ENCODE peak calls at places on chromosomes 12 and 14, in nine cellular contexts. One of them, this sample, is unnamed.

GRCh38 chr12:123748661-123749060 is 13.4 kb upstream of the DNAH10 start:
- DNase-seq in NB4: no peak
- DNase-seq in suprapubic skin: no peak
- DNase-seq in brain microvascular endothelial cell: peak
- DNase-seq in AG04450: no peak
- DNase-seq in cardiac fibroblast: no peak
- DNase-seq in cardiac muscle cell: no peak
- DNase-seq in adrenal gland: no peak
- DNase-seq in IMR-90: peak
- DNase-seq in this sample: no peak

GRCh38 chr14:68749487-68750475 is 43.1 kb downstream of the ZFP36L1 start:
- DNase-seq in suprapubic skin: no peak
- DNase-seq in IMR-90: peak
- DNase-seq in cardiac muscle cell: peak
- DNase-seq in cardiac fibroblast: peak
- DNase-seq in NB4: no peak
- DNase-seq in brain microvascular endothelial cell: no peak
- DNase-seq in adrenal gland: no peak
- DNase-seq in AG04450: no peak
- DNase-seq in this sample: no peak

GRCh38 chr12:120225852-120226640 is 25.1 kb upstream of the RPLP0 start:
- DNase-seq in cardiac fibroblast: no peak
- DNase-seq in brain microvascular endothelial cell: no peak
- DNase-seq in adrenal gland: no peak
- DNase-seq in NB4: no peak
- DNase-seq in suprapubic skin: no peak
- DNase-seq in AG04450: no peak
- DNase-seq in cardiac muscle cell: no peak
- DNase-seq in IMR-90: no peak
- DNase-seq in this sample: no peak

GRCh38 chr14:93091666-93092065 is 24.1 kb downstream of the ITPK1 start:
- DNase-seq in cardiac muscle cell: no peak
- DNase-seq in cardiac fibroblast: no peak
- DNase-seq in IMR-90: no peak
- DNase-seq in brain microvascular endothelial cell: no peak
- DNase-seq in AG04450: no peak
- DNase-seq in NB4: no peak
- DNase-seq in adrenal gland: no peak
- DNase-seq in suprapubic skin: no peak
- DNase-seq in this sample: no peak

GRCh38 chr12:94077209-94077608 is 71.2 kb upstream of the PLXNC1 start:
- DNase-seq in suprapubic skin: no peak
- DNase-seq in brain microvascular endothelial cell: no peak
- DNase-seq in IMR-90: no peak
- DNase-seq in adrenal gland: no peak
- DNase-seq in NB4: no peak
- DNase-seq in cardiac muscle cell: no peak
- DNase-seq in AG04450: no peak
- DNase-seq in cardiac fibroblast: no peak
- DNase-seq in this sample: no peak

GRCh38 chr14:77967110-77967509 is 167.2 kb downstream of the ADCK1 start:
- DNase-seq in suprapubic skin: no peak
- DNase-seq in IMR-90: no peak
- DNase-seq in cardiac muscle cell: no peak
- DNase-seq in brain microvascular endothelial cell: no peak
- DNase-seq in adrenal gland: no peak
- DNase-seq in cardiac fibroblast: no peak
- DNase-seq in NB4: no peak
- DNase-seq in AG04450: no peak
- DNase-seq in this sample: no peak

GRCh38 chr14:67533754-67534085 is 630 bp downstream of the PLEKHH1 start:
- DNase-seq in brain microvascular endothelial cell: no peak
- DNase-seq in adrenal gland: peak
- DNase-seq in IMR-90: no peak
- DNase-seq in suprapubic skin: no peak
- DNase-seq in cardiac muscle cell: peak
- DNase-seq in cardiac fibroblast: no peak
- DNase-seq in AG04450: no peak
- DNase-seq in NB4: no peak
- DNase-seq in this sample: no peak

GRCh38 chr14:76581592-76581991 is 179.7 kb upstream of the VASH1 start:
- DNase-seq in cardiac muscle cell: no peak
- DNase-seq in adrenal gland: no peak
- DNase-seq in IMR-90: no peak
- DNase-seq in brain microvascular endothelial cell: no peak
- DNase-seq in NB4: no peak
- DNase-seq in cardiac fibroblast: no peak
- DNase-seq in suprapubic skin: no peak
- DNase-seq in AG04450: no peak
- DNase-seq in this sample: no peak

GRCh38 chr14:64465208-64465821 is at the start of gene AKAP5:
- DNase-seq in suprapubic skin: no peak
- DNase-seq in IMR-90: peak
- DNase-seq in adrenal gland: peak
- DNase-seq in cardiac fibroblast: peak
- DNase-seq in NB4: peak
- DNase-seq in brain microvascular endothelial cell: no peak
- DNase-seq in cardiac muscle cell: peak
- DNase-seq in AG04450: no peak
- DNase-seq in this sample: no peak

GRCh38 chr12:93737457-93738198 is 60.5 kb downstream of the CRADD start:
- DNase-seq in suprapubic skin: no peak
- DNase-seq in cardiac muscle cell: no peak
- DNase-seq in adrenal gland: no peak
- DNase-seq in IMR-90: no peak
- DNase-seq in NB4: no peak
- DNase-seq in brain microvascular endothelial cell: no peak
- DNase-seq in AG04450: no peak
- DNase-seq in cardiac fibroblast: no peak
- DNase-seq in this sample: no peak

GRCh38 chr12:29088611-29089219 is 60.4 kb upstream of the FAR2 start:
- DNase-seq in cardiac muscle cell: no peak
- DNase-seq in adrenal gland: no peak
- DNase-seq in AG04450: no peak
- DNase-seq in NB4: peak
- DNase-seq in brain microvascular endothelial cell: no peak
- DNase-seq in IMR-90: peak
- DNase-seq in cardiac fibroblast: peak
- DNase-seq in suprapubic skin: no peak
- DNase-seq in this sample: no peak

GRCh38 chr14:104563742-104564615 is 15.6 kb upstream of the C14orf180 start:
- DNase-seq in cardiac muscle cell: peak
- DNase-seq in NB4: peak
- DNase-seq in brain microvascular endothelial cell: peak
- DNase-seq in AG04450: no peak
- DNase-seq in IMR-90: peak
- DNase-seq in cardiac fibroblast: peak
- DNase-seq in adrenal gland: peak
- DNase-seq in suprapubic skin: no peak
- DNase-seq in this sample: no peak

GRCh38 chr12:80189241-80189640 is 89.9 kb downstream of the OTOGL start:
- DNase-seq in cardiac muscle cell: no peak
- DNase-seq in adrenal gland: no peak
- DNase-seq in IMR-90: peak
- DNase-seq in suprapubic skin: no peak
- DNase-seq in NB4: no peak
- DNase-seq in cardiac fibroblast: peak
- DNase-seq in AG04450: peak
- DNase-seq in brain microvascular endothelial cell: peak
- DNase-seq in this sample: peak

GRCh38 chr12:51318846-51319570 is 5.0 kb downstream of the BIN2 start:
- DNase-seq in adrenal gland: no peak
- DNase-seq in suprapubic skin: no peak
- DNase-seq in IMR-90: no peak
- DNase-seq in cardiac fibroblast: no peak
- DNase-seq in NB4: peak
- DNase-seq in brain microvascular endothelial cell: no peak
- DNase-seq in cardiac muscle cell: no peak
- DNase-seq in AG04450: no peak
- DNase-seq in this sample: no peak

GRCh38 chr14:29783556-29783955 is 144.1 kb downstream of the PRKD1 start:
- DNase-seq in IMR-90: no peak
- DNase-seq in NB4: no peak
- DNase-seq in adrenal gland: no peak
- DNase-seq in brain microvascular endothelial cell: no peak
- DNase-seq in cardiac fibroblast: peak
- DNase-seq in AG04450: no peak
- DNase-seq in cardiac muscle cell: no peak
- DNase-seq in suprapubic skin: no peak
- DNase-seq in this sample: no peak
- H3K4me3 ChIP-seq in IMR-90: no peak
- H3K4me3 ChIP-seq in NB4: no peak
- H3K4me3 ChIP-seq in adrenal gland: no peak
- H3K4me3 ChIP-seq in brain microvascular endothelial cell: no peak
- H3K4me3 ChIP-seq in cardiac fibroblast: no peak
- H3K4me3 ChIP-seq in AG04450: no peak
- H3K4me3 ChIP-seq in cardiac muscle cell: no peak
- H3K4me3 ChIP-seq in suprapubic skin: no peak
- H3K4me3 ChIP-seq in this sample: no peak

GRCh38 chr12:55745361-55746146 is 2.6 kb downstream of the GDF11 start:
- DNase-seq in AG04450: no peak
- DNase-seq in cardiac muscle cell: peak
- DNase-seq in NB4: peak
- DNase-seq in adrenal gland: no peak
- DNase-seq in suprapubic skin: no peak
- DNase-seq in brain microvascular endothelial cell: no peak
- DNase-seq in IMR-90: no peak
- DNase-seq in cardiac fibroblast: peak
- DNase-seq in this sample: no peak
- TF ChIP-seq CTCF in AG04450: no peak
- TF ChIP-seq CTCF in cardiac muscle cell: no peak
- TF ChIP-seq CTCF in NB4: no peak
- TF ChIP-seq CTCF in adrenal gland: no peak
- TF ChIP-seq CTCF in suprapubic skin: no peak
- TF ChIP-seq CTCF in brain microvascular endothelial cell: no peak
- TF ChIP-seq CTCF in IMR-90: no peak
- TF ChIP-seq CTCF in cardiac fibroblast: no peak
- TF ChIP-seq CTCF in this sample: no peak

GRCh38 chr14:88607829-88608228 is 45.0 kb downstream of the ZC3H14 start:
- DNase-seq in AG04450: no peak
- DNase-seq in cardiac fibroblast: no peak
- DNase-seq in suprapubic skin: no peak
- DNase-seq in brain microvascular endothelial cell: no peak
- DNase-seq in adrenal gland: no peak
- DNase-seq in cardiac muscle cell: no peak
- DNase-seq in IMR-90: no peak
- DNase-seq in NB4: peak
- DNase-seq in this sample: no peak
- H3K4me3 ChIP-seq in AG04450: no peak
- H3K4me3 ChIP-seq in cardiac fibroblast: no peak
- H3K4me3 ChIP-seq in suprapubic skin: no peak
- H3K4me3 ChIP-seq in brain microvascular endothelial cell: no peak
- H3K4me3 ChIP-seq in adrenal gland: no peak
- H3K4me3 ChIP-seq in cardiac muscle cell: no peak
- H3K4me3 ChIP-seq in IMR-90: no peak
- H3K4me3 ChIP-seq in NB4: no peak
- H3K4me3 ChIP-seq in this sample: no peak

GRCh38 chr12:88634008-88634407 is 53.7 kb upstream of the KITLG start:
- DNase-seq in NB4: no peak
- DNase-seq in adrenal gland: no peak
- DNase-seq in cardiac fibroblast: no peak
- DNase-seq in AG04450: no peak
- DNase-seq in IMR-90: no peak
- DNase-seq in brain microvascular endothelial cell: no peak
- DNase-seq in suprapubic skin: no peak
- DNase-seq in cardiac muscle cell: no peak
- DNase-seq in this sample: no peak
- TF ChIP-seq CTCF in NB4: no peak
- TF ChIP-seq CTCF in adrenal gland: no peak
- TF ChIP-seq CTCF in cardiac fibroblast: no peak
- TF ChIP-seq CTCF in AG04450: no peak
- TF ChIP-seq CTCF in IMR-90: no peak
- TF ChIP-seq CTCF in brain microvascular endothelial cell: no peak
- TF ChIP-seq CTCF in suprapubic skin: no peak
- TF ChIP-seq CTCF in cardiac muscle cell: no peak
- TF ChIP-seq CTCF in this sample: no peak

DNA sequence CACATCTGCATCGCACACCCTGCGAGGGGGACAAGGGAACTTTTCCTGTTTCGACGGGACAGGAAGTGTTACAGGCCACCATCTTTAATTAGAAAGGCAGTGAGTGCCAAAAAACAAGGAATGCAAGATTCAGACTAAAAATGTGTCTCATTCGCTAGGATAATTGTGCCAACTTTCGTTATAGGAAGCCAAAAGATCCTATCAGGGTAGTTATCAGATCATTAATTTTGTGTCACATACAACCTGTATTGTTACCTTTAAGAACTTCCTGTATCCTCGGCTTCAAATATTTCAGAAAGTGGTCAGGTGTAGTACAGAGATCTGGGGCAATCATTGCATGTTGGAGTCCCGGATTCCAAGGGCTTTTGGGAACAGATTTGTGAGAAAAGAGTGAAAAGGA is 19.2 kb upstream of the MGP start:
- DNase-seq in NB4: no peak
- DNase-seq in brain microvascular endothelial cell: no peak
- DNase-seq in IMR-90: no peak
- DNase-seq in adrenal gland: no peak
- DNase-seq in cardiac muscle cell: no peak
- DNase-seq in AG04450: no peak
- DNase-seq in suprapubic skin: no peak
- DNase-seq in cardiac fibroblast: no peak
- DNase-seq in this sample: no peak
- H3K4me3 ChIP-seq in NB4: no peak
- H3K4me3 ChIP-seq in brain microvascular endothelial cell: no peak
- H3K4me3 ChIP-seq in IMR-90: no peak
- H3K4me3 ChIP-seq in adrenal gland: no peak
- H3K4me3 ChIP-seq in cardiac muscle cell: no peak
- H3K4me3 ChIP-seq in AG04450: no peak
- H3K4me3 ChIP-seq in suprapubic skin: peak
- H3K4me3 ChIP-seq in cardiac fibroblast: no peak
- H3K4me3 ChIP-seq in this sample: no peak

DNA sequence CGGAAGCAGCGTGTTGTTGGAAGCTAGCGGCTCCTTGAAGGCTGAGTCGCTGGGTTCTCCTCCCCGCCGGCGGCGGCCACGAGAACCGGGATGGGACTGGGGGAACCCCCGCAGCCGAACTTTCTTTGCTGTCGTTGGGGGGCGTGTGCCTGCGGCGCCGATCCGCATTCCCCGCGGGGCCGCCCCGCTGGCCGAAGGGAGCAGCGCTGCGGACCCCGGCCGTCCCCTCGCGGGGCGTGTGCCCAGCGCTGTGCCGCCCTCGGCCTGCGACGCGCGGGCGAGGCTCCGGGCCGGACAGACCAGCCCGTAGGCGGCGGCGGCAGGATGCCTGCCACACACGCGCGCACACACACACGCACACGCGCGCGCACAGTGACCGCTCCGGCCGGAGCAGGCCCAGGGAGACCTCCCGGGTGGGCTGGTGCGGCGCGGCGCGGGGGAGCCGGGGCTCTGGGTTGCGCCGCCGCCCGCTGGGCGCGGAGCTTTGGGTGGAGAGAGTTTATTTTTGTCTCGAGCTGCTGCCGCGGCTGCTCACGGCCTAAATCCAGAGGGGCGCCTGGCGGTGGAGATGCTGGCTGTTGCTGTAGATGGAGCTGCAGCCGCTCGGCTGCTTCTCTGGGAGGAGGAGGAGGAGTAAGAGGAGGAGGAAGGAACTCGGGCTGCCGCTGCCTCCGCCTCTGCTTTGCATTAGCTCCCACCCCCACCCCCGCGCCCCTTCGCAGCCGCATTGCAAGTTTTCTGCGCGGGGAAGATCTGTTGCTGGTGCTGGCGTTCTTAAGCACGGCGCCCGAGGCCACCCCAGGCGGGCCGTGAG is at the start of gene SAMD4A:
- DNase-seq in NB4: peak
- DNase-seq in IMR-90: peak
- DNase-seq in suprapubic skin: peak
- DNase-seq in adrenal gland: peak
- DNase-seq in AG04450: peak
- DNase-seq in brain microvascular endothelial cell: peak
- DNase-seq in cardiac fibroblast: peak
- DNase-seq in cardiac muscle cell: peak
- DNase-seq in this sample: peak
- TF ChIP-seq CTCF in NB4: no peak
- TF ChIP-seq CTCF in IMR-90: peak
- TF ChIP-seq CTCF in suprapubic skin: peak
- TF ChIP-seq CTCF in adrenal gland: peak
- TF ChIP-seq CTCF in AG04450: peak
- TF ChIP-seq CTCF in brain microvascular endothelial cell: peak
- TF ChIP-seq CTCF in cardiac fibroblast: peak
- TF ChIP-seq CTCF in cardiac muscle cell: peak
- TF ChIP-seq CTCF in this sample: peak

This sample was measured in AG09309.